ENCODE peak calls at places on chromosomes 3 and 15, in nine cellular contexts. K, M, H, N, O, G, W, I and A are unnamed samples.

GRCh38 chr15:69575387-69575786 is 122.8 kb downstream of the RPLP1 start:
- DNase-seq in K (no peak), M (no peak), H (peak; percentile 25), N (no peak), O (no peak), G (no peak), W (no peak), I (no peak), A (no peak)

GRCh38 chr3:42179110-42179725 is 86.8 kb downstream of the CCK start:
- DNase-seq in K (no peak), M (no peak), H (no peak), N (peak; percentile 94), O (peak; percentile 61), G (peak; percentile 86), W (peak; percentile 62), I (no peak), A (peak; percentile 87)

GRCh38 chr3:71466483-71466882 is 117.0 kb downstream of the FOXP1 start:
- DNase-seq in K (no peak), M (no peak), H (no peak), N (peak; percentile 45), O (no peak), G (no peak), W (no peak), I (no peak), A (no peak)

GRCh38 chr3:190038050-190038631 is 82.6 kb downstream of the P3H2 start:
- DNase-seq in K (no peak), M (peak; percentile 25), H (peak; percentile 79), N (peak; percentile 64), O (no peak), G (peak; percentile 80), W (no peak), I (peak; percentile 77), A (peak; percentile 58)

GRCh38 chr15:91208366-91208765 is 108.3 kb downstream of the SV2B start:
- DNase-seq in K (no peak), M (no peak), H (no peak), N (no peak), O (no peak), G (no peak), W (no peak), I (no peak), A (no peak)

GRCh38 chr3:33380653-33381052 is 59.6 kb downstream of the UBP1 start:
- DNase-seq in K (no peak), M (no peak), H (no peak), N (no peak), O (no peak), G (no peak), W (no peak), I (no peak), A (no peak)

GRCh38 chr3:72517804-72518442 is 330.3 kb downstream of the SHQ1 start:
- DNase-seq in K (no peak), M (no peak), H (no peak), N (peak; percentile 40), O (no peak), G (peak; percentile 27), W (no peak), I (no peak), A (peak; percentile 24)

GRCh38 chr3:152174876-152175575 is 93.7 kb upstream of the MBNL1 start:
- DNase-seq in K (no peak), M (no peak), H (no peak), N (peak; percentile 41), O (no peak), G (no peak), W (no peak), I (no peak), A (no peak)

GRCh38 chr3:152159328-152159727 is 109.4 kb upstream of the MBNL1 start:
- DNase-seq in K (no peak), M (no peak), H (no peak), N (peak; percentile 86), O (no peak), G (peak; percentile 42), W (no peak), I (no peak), A (peak; percentile 72)

GRCh38 chr3:170476291-170476690 is 57.6 kb downstream of the CLDN11 start:
- DNase-seq in K (no peak), M (no peak), H (no peak), N (no peak), O (no peak), G (no peak), W (no peak), I (no peak), A (peak; percentile 41)

GRCh38 chr3:113769551-113769950 is 22.7 kb downstream of the ATP6V1A start:
- DNase-seq in K (no peak), M (no peak), H (no peak), N (peak; percentile 55), O (no peak), G (peak; percentile 53), W (no peak), I (no peak), A (peak; percentile 65)

GRCh38 chr15:92062505-92062904 is 209.0 kb downstream of the SLCO3A1 start:
- DNase-seq in K (no peak), M (peak; percentile 49), H (no peak), N (no peak), O (no peak), G (no peak), W (no peak), I (no peak), A (no peak)

GRCh38 chr15:66617137-66618090 is 51.6 kb upstream of the LCTL start:
- DNase-seq in K (no peak), M (peak; percentile 69), H (peak; percentile 86), N (peak; percentile 80), O (peak; percentile 14), G (peak; percentile 94), W (peak; percentile 77), I (peak; percentile 38), A (peak; percentile 91)

GRCh38 chr3:85821130-85821756 is 862.5 kb downstream of the CADM2 start:
- DNase-seq in K (no peak), M (no peak), H (no peak), N (no peak), O (no peak), G (no peak), W (peak; percentile 2), I (no peak), A (no peak)

GRCh38 chr3:157865449-157865862 is 240.8 kb downstream of the SHOX2 start:
- DNase-seq in K (no peak), M (no peak), H (peak; percentile 65), N (no peak), O (no peak), G (no peak), W (no peak), I (no peak), A (no peak)

GRCh38 chr3:50299929-50300680 is 900 bp upstream of the HYAL3 start:
- DNase-seq in K (no peak), M (peak; percentile 24), H (no peak), N (peak; percentile 47), O (no peak), G (peak; percentile 51), W (no peak), I (no peak), A (peak; percentile 63)

GRCh38 chr3:187717572-187717971 is 15.2 kb upstream of the RTP2 start:
- DNase-seq in K (no peak), M (no peak), H (no peak), N (peak; percentile 13), O (no peak), G (peak; percentile 34), W (no peak), I (peak; percentile 59), A (peak; percentile 57)

GRCh38 chr3:55483196-55484095 is 3.7 kb downstream of the WNT5A start:
- DNase-seq in K (no peak), M (no peak), H (peak; percentile 65), N (no peak), O (no peak), G (no peak), W (no peak), I (no peak), A (no peak)

GRCh38 chr3:187735837-187736236 is 9.4 kb downstream of the BCL6 start:
- DNase-seq in K (no peak), M (no peak), H (no peak), N (no peak), O (peak; percentile 47), G (no peak), W (no peak), I (no peak), A (no peak)

GRCh38 chr15:72315706-72316370 is 4.1 kb downstream of the CELF6 start:
- DNase-seq in K (no peak), M (no peak), H (no peak), N (no peak), O (no peak), G (peak; percentile 29), W (peak; percentile 92), I (no peak), A (peak; percentile 15)

GRCh38 chr3:57151021-57151449 is 14.1 kb downstream of the IL17RD start:
- DNase-seq in K (no peak), M (no peak), H (no peak), N (peak; percentile 90), O (no peak), G (peak; percentile 51), W (no peak), I (no peak), A (peak; percentile 81)

GRCh38 chr3:168574455-168575158 is 478.9 kb upstream of the GOLIM4 start:
- DNase-seq in K (no peak), M (no peak), H (no peak), N (no peak), O (no peak), G (no peak), W (no peak), I (no peak), A (no peak)

GRCh38 chr15:67825880-67826716 is 789 bp downstream of the SKOR1 start:
- DNase-seq in K (no peak), M (no peak), H (peak; percentile 71), N (no peak), O (no peak), G (no peak), W (no peak), I (no peak), A (no peak)

GRCh38 chr15:26771917-26772587 is 814 bp downstream of the GABRB3 start:
- DNase-seq in K (no peak), M (no peak), H (no peak), N (peak; percentile 2), O (no peak), G (no peak), W (no peak), I (peak; percentile 27), A (no peak)
- H3K4me3 ChIP-seq in K (peak overlapping the region; percentile 18), M (peak overlapping the region; percentile 69), H (peak overlapping the region; percentile 50), N (peak overlapping the region; percentile 23), O (peak overlapping the region; percentile 18), G (no peak overlapping the region), W (peak overlapping the region; percentile 32), I (no peak overlapping the region), A (no peak overlapping the region)

GRCh38 chr3:131193671-131194291 is 167.1 kb downstream of the NEK11 start:
- DNase-seq in K (no peak), M (no peak), H (no peak), N (no peak), O (no peak), G (peak; percentile 10), W (no peak), I (no peak), A (no peak)
- TF ChIP-seq CTCF in K (no peak), M (no peak), H (no peak), N (peak; percentile 25), O (no peak), G (peak; percentile 8), W (peak; percentile 28), I (peak; percentile 29), A (no peak)

GRCh38 chr15:84621358-84621979 is 20.7 kb downstream of the ZSCAN2 start:
- DNase-seq in K (no peak), M (no peak), H (peak; percentile 22), N (no peak), O (no peak), G (no peak), W (no peak), I (no peak), A (no peak)
- H3K4me3 ChIP-seq in K (no peak overlapping the region), M (no peak overlapping the region), H (no peak overlapping the region), N (no peak overlapping the region), O (no peak overlapping the region), G (no peak overlapping the region), W (no peak overlapping the region), I (no peak overlapping the region), A (no peak overlapping the region)

GRCh38 chr3:10707089-10707983 is 108.7 kb upstream of the SLC6A11 start:
- DNase-seq in K (no peak), M (no peak), H (peak; percentile 75), N (no peak), O (no peak), G (no peak), W (no peak), I (no peak), A (no peak)
- TF ChIP-seq CTCF in K (no peak), M (no peak), H (no peak), N (no peak), O (no peak), G (no peak), W (no peak), I (no peak), A (no peak)